ENCODE peak calls at places on chromosomes 3 and 15, in five cellular contexts. One of them, this sample, is unnamed.

GRCh38 chr15:73988075-73988969 is 3.8 kb downstream of the STOML1 start:
- DNase-seq in fibroblast of pulmonary artery: no peak
- DNase-seq in cardiac muscle cell: no peak
- DNase-seq in PC-9: peak
- DNase-seq in fibroblast of lung: peak
- DNase-seq in this sample: peak

GRCh38 chr15:66936864-66937245 is 128.5 kb upstream of the SMAD3 start:
- DNase-seq in PC-9: no peak
- DNase-seq in cardiac muscle cell: no peak
- DNase-seq in fibroblast of lung: no peak
- DNase-seq in fibroblast of pulmonary artery: no peak
- DNase-seq in this sample: no peak

GRCh38 chr3:72665701-72666443 is 182.4 kb downstream of the SHQ1 start:
- DNase-seq in fibroblast of lung: no peak
- DNase-seq in cardiac muscle cell: peak
- DNase-seq in PC-9: no peak
- DNase-seq in fibroblast of pulmonary artery: peak
- DNase-seq in this sample: peak

GRCh38 chr15:68429691-68430470 is 2.1 kb downstream of the ITGA11 start:
- DNase-seq in fibroblast of pulmonary artery: no peak
- DNase-seq in PC-9: no peak
- DNase-seq in cardiac muscle cell: no peak
- DNase-seq in fibroblast of lung: peak
- DNase-seq in this sample: peak

GRCh38 chr15:23049984-23050628 is 10.7 kb upstream of the TUBGCP5 start:
- DNase-seq in fibroblast of pulmonary artery: no peak
- DNase-seq in PC-9: no peak
- DNase-seq in cardiac muscle cell: no peak
- DNase-seq in fibroblast of lung: no peak
- DNase-seq in this sample: no peak

GRCh38 chr15:40845036-40845435 is 1.2 kb downstream of the SPINT1 start:
- DNase-seq in fibroblast of pulmonary artery: no peak
- DNase-seq in cardiac muscle cell: no peak
- DNase-seq in fibroblast of lung: no peak
- DNase-seq in PC-9: no peak
- DNase-seq in this sample: no peak

GRCh38 chr15:51380999-51381806 is 39.7 kb downstream of the GLDN start:
- DNase-seq in fibroblast of pulmonary artery: peak
- DNase-seq in fibroblast of lung: peak
- DNase-seq in PC-9: peak
- DNase-seq in cardiac muscle cell: peak
- DNase-seq in this sample: peak

GRCh38 chr3:161069441-161070251 is 35.5 kb downstream of the B3GALNT1 start:
- DNase-seq in PC-9: peak
- DNase-seq in fibroblast of lung: peak
- DNase-seq in fibroblast of pulmonary artery: peak
- DNase-seq in cardiac muscle cell: no peak
- DNase-seq in this sample: peak

GRCh38 chr3:129160891-129161859 is at the start of gene ISY1:
- DNase-seq in cardiac muscle cell: peak
- DNase-seq in fibroblast of pulmonary artery: peak
- DNase-seq in fibroblast of lung: peak
- DNase-seq in PC-9: peak
- DNase-seq in this sample: peak

GRCh38 chr3:114706591-114707224 is 412.9 kb downstream of the TIGIT start:
- DNase-seq in cardiac muscle cell: no peak
- DNase-seq in fibroblast of pulmonary artery: peak
- DNase-seq in fibroblast of lung: peak
- DNase-seq in PC-9: peak
- DNase-seq in this sample: peak

GRCh38 chr3:69683076-69683806 is 56.0 kb upstream of the MITF start:
- DNase-seq in fibroblast of pulmonary artery: no peak
- DNase-seq in cardiac muscle cell: no peak
- DNase-seq in PC-9: no peak
- DNase-seq in fibroblast of lung: no peak
- DNase-seq in this sample: no peak

GRCh38 chr15:38401716-38402115 is 52.2 kb upstream of the FAM98B start:
- DNase-seq in fibroblast of lung: peak
- DNase-seq in cardiac muscle cell: no peak
- DNase-seq in fibroblast of pulmonary artery: no peak
- DNase-seq in PC-9: no peak
- DNase-seq in this sample: no peak

GRCh38 chr3:107738486-107739183 is 215.9 kb downstream of the BBX start:
- DNase-seq in cardiac muscle cell: no peak
- DNase-seq in PC-9: no peak
- DNase-seq in fibroblast of pulmonary artery: no peak
- DNase-seq in fibroblast of lung: no peak
- DNase-seq in this sample: no peak

GRCh38 chr3:107737909-107738308 is 215.1 kb downstream of the BBX start:
- DNase-seq in cardiac muscle cell: no peak
- DNase-seq in fibroblast of pulmonary artery: no peak
- DNase-seq in fibroblast of lung: no peak
- DNase-seq in PC-9: no peak
- DNase-seq in this sample: no peak

GRCh38 chr3:107745354-107745753 is 222.6 kb downstream of the BBX start:
- DNase-seq in cardiac muscle cell: no peak
- DNase-seq in fibroblast of pulmonary artery: no peak
- DNase-seq in fibroblast of lung: no peak
- DNase-seq in PC-9: no peak
- DNase-seq in this sample: no peak

GRCh38 chr3:107739227-107739626 is 216.5 kb downstream of the BBX start:
- DNase-seq in fibroblast of lung: no peak
- DNase-seq in PC-9: no peak
- DNase-seq in fibroblast of pulmonary artery: no peak
- DNase-seq in cardiac muscle cell: no peak
- DNase-seq in this sample: no peak

GRCh38 chr3:107740992-107741896 is 218.5 kb downstream of the BBX start:
- DNase-seq in PC-9: no peak
- DNase-seq in fibroblast of pulmonary artery: peak
- DNase-seq in fibroblast of lung: peak
- DNase-seq in cardiac muscle cell: no peak
- DNase-seq in this sample: no peak
- TF ChIP-seq CTCF in PC-9: peak
- TF ChIP-seq CTCF in fibroblast of pulmonary artery: peak
- TF ChIP-seq CTCF in fibroblast of lung: peak
- TF ChIP-seq CTCF in cardiac muscle cell: peak
- TF ChIP-seq CTCF in this sample: no peak

GRCh38 chr3:43317461-43318316 is 31.3 kb downstream of the SNRK start:
- DNase-seq in fibroblast of pulmonary artery: peak
- DNase-seq in cardiac muscle cell: no peak
- DNase-seq in PC-9: no peak
- DNase-seq in fibroblast of lung: no peak
- DNase-seq in this sample: no peak
- TF ChIP-seq CTCF in fibroblast of pulmonary artery: no peak
- TF ChIP-seq CTCF in cardiac muscle cell: no peak
- TF ChIP-seq CTCF in PC-9: no peak
- TF ChIP-seq CTCF in fibroblast of lung: no peak
- TF ChIP-seq CTCF in this sample: no peak

DNA sequence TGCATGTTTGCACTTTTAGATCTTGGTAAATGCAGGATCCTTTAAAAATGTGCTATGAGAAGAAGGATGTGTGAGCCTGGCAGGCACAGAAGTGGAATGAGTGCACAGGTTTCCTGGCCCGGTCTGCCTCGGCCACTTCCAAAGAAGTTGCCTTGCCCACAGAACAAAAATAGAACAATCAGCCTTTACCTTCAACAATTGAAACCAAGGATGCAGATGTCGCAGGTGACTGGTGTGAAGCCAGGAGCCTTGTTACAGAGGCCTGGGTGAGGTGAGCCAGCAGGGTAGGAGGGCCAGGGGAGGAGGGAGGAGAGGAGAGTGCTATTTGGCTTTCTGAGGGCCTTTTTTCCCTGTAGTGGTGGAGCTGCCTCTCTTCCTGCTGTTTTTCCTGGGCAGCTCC is 68.1 kb downstream of the ABHD5 start:
- DNase-seq in PC-9: no peak
- DNase-seq in fibroblast of lung: no peak
- DNase-seq in cardiac muscle cell: no peak
- DNase-seq in fibroblast of pulmonary artery: no peak
- DNase-seq in this sample: no peak
- TF ChIP-seq CTCF in PC-9: no peak
- TF ChIP-seq CTCF in fibroblast of lung: no peak
- TF ChIP-seq CTCF in cardiac muscle cell: no peak
- TF ChIP-seq CTCF in fibroblast of pulmonary artery: no peak
- TF ChIP-seq CTCF in this sample: no peak

GRCh38 chr15:83569341-83569740 is 84.6 kb upstream of the ADAMTSL3 start:
- DNase-seq in fibroblast of lung: no peak
- DNase-seq in PC-9: no peak
- DNase-seq in cardiac muscle cell: no peak
- DNase-seq in fibroblast of pulmonary artery: no peak
- DNase-seq in this sample: no peak

GRCh38 chr15:83567318-83567717 is 86.6 kb upstream of the ADAMTSL3 start:
- DNase-seq in fibroblast of lung: no peak
- DNase-seq in fibroblast of pulmonary artery: no peak
- DNase-seq in cardiac muscle cell: no peak
- DNase-seq in PC-9: no peak
- DNase-seq in this sample: no peak

GRCh38 chr15:83574345-83574744 is 79.6 kb upstream of the ADAMTSL3 start:
- DNase-seq in fibroblast of lung: no peak
- DNase-seq in fibroblast of pulmonary artery: no peak
- DNase-seq in cardiac muscle cell: no peak
- DNase-seq in PC-9: no peak
- DNase-seq in this sample: no peak

GRCh38 chr15:83570756-83571155 is 83.2 kb upstream of the ADAMTSL3 start:
- DNase-seq in cardiac muscle cell: no peak
- DNase-seq in PC-9: no peak
- DNase-seq in fibroblast of pulmonary artery: no peak
- DNase-seq in fibroblast of lung: no peak
- DNase-seq in this sample: no peak

GRCh38 chr15:83571820-83572707 is 81.9 kb upstream of the ADAMTSL3 start:
- DNase-seq in cardiac muscle cell: peak
- DNase-seq in fibroblast of lung: peak
- DNase-seq in PC-9: no peak
- DNase-seq in fibroblast of pulmonary artery: peak
- DNase-seq in this sample: peak
- TF ChIP-seq CTCF in cardiac muscle cell: peak
- TF ChIP-seq CTCF in fibroblast of lung: peak
- TF ChIP-seq CTCF in PC-9: peak
- TF ChIP-seq CTCF in fibroblast of pulmonary artery: peak
- TF ChIP-seq CTCF in this sample: peak

DNA sequence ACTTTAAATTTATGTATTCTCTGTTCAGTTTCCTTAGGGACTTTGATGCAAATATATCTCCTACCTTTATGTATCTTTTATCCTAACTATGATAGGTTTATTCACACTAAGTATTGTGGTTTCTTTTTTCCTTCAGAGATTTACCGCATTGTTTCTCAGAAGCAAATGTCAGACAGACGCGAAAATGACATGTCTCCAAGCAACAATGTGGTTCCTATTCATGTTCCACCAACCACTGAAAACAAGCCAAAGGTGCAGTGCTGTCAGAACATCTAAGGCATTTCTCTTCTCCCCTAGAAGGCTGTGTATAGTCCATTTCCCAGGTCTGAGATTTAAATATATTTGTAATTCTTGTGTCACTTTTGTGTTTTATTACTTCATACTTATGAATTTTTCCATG is 18.3 kb downstream of the RAB11A start:
- DNase-seq in cardiac muscle cell: no peak
- DNase-seq in fibroblast of lung: no peak
- DNase-seq in PC-9: no peak
- DNase-seq in fibroblast of pulmonary artery: no peak
- DNase-seq in this sample: no peak
- TF ChIP-seq CTCF in cardiac muscle cell: no peak
- TF ChIP-seq CTCF in fibroblast of lung: no peak
- TF ChIP-seq CTCF in PC-9: no peak
- TF ChIP-seq CTCF in fibroblast of pulmonary artery: no peak
- TF ChIP-seq CTCF in this sample: no peak

GRCh38 chr3:141998674-141999290 is 122.3 kb downstream of the ATP1B3 start:
- DNase-seq in PC-9: no peak
- DNase-seq in fibroblast of pulmonary artery: peak
- DNase-seq in cardiac muscle cell: peak
- DNase-seq in fibroblast of lung: peak
- DNase-seq in this sample: no peak
- TF ChIP-seq CTCF in PC-9: peak
- TF ChIP-seq CTCF in fibroblast of pulmonary artery: peak
- TF ChIP-seq CTCF in cardiac muscle cell: peak
- TF ChIP-seq CTCF in fibroblast of lung: peak
- TF ChIP-seq CTCF in this sample: no peak

This sample was measured in GM13976.